ENCODE peak calls at places on chromosomes 5 and 9, in ten cellular contexts. S is HL-60; N is kidney; K is WTC11; L is cardiac fibroblast; G is left ventricle myocardium inferior; C is CD8-positive, alpha-beta T cell; O is mesothelial cell of epicardium; U is coronary artery; F is adrenal gland. T is an unnamed sample.
A peak's percentile ranks its signal among the peaks of the same experiment; 100 is the strongest.

GRCh38 chr9:97954550-97954989 is 16.6 kb upstream of the HEMGN start:
- DNase-seq in S (peak; percentile 6), N (no peak), K (peak; percentile 71), L (peak; percentile 32), G (no peak), C (peak; percentile 34), O (no peak), U (no peak), F (peak; percentile 35), T (no peak)

GRCh38 chr9:81416476-81417298 is 272.7 kb downstream of the TLE1 start:
- DNase-seq in S (no peak), N (no peak), K (no peak), L (peak; percentile 25), G (no peak), C (no peak), O (no peak), U (no peak), F (no peak), T (no peak)

GRCh38 chr5:167743685-167744084 is 547.8 kb upstream of the WWC1 start:
- DNase-seq in S (no peak), N (no peak), K (no peak), L (peak; percentile 86), G (no peak), C (no peak), O (no peak), U (no peak), F (no peak), T (peak; percentile 78)

GRCh38 chr5:111072949-111073682 is 1.6 kb downstream of the TSLP start:
- DNase-seq in S (no peak), N (peak; percentile 85), K (peak; percentile 77), L (peak; percentile 47), G (peak; percentile 71), C (peak; percentile 30), O (no peak), U (peak; percentile 77), F (peak; percentile 57), T (no peak)

GRCh38 chr5:18745591-18745987 is 1111.3 kb downstream of the TAF11L14 start:
- DNase-seq in S (no peak), N (peak; percentile 53), K (no peak), L (peak; percentile 1), G (no peak), C (no peak), O (no peak), U (no peak), F (peak; percentile 12), T (no peak)

GRCh38 chr9:89992326-89993208 is 387.8 kb downstream of the GADD45G start:
- DNase-seq in S (no peak), N (no peak), K (no peak), L (no peak), G (no peak), C (no peak), O (no peak), U (no peak), F (peak; percentile 66), T (no peak)

GRCh38 chr5:140383300-140383699 is 18.3 kb upstream of the ANKHD1 start:
- DNase-seq in S (no peak), N (no peak), K (no peak), L (peak; percentile 32), G (no peak), C (no peak), O (no peak), U (no peak), F (no peak), T (no peak)

GRCh38 chr9:74414325-74414724 is 82.8 kb upstream of the RORB start:
- DNase-seq in S (no peak), N (peak; percentile 24), K (no peak), L (no peak), G (no peak), C (no peak), O (no peak), U (no peak), F (no peak), T (no peak)

GRCh38 chr5:57836921-57837320 is 354.3 kb upstream of the ACTBL2 start:
- DNase-seq in S (no peak), N (no peak), K (no peak), L (no peak), G (no peak), C (no peak), O (no peak), U (no peak), F (no peak), T (no peak)

GRCh38 chr9:137462396-137463193 is 3.5 kb upstream of the NSMF start:
- DNase-seq in S (no peak), N (peak; percentile 77), K (no peak), L (no peak), G (no peak), C (no peak), O (no peak), U (peak; percentile 72), F (no peak), T (no peak)

GRCh38 chr9:36725777-36726356 is 153.2 kb downstream of the MELK start:
- DNase-seq in S (no peak), N (no peak), K (peak; percentile 41), L (no peak), G (no peak), C (no peak), O (no peak), U (peak; percentile 55), F (no peak), T (no peak)

GRCh38 chr9:36720043-36720442 is 147.3 kb downstream of the MELK start:
- DNase-seq in S (no peak), N (no peak), K (no peak), L (no peak), G (no peak), C (no peak), O (no peak), U (no peak), F (no peak), T (no peak)

GRCh38 chr9:36717276-36717675 is 144.6 kb downstream of the MELK start:
- DNase-seq in S (no peak), N (no peak), K (no peak), L (peak; percentile 8), G (no peak), C (no peak), O (no peak), U (no peak), F (no peak), T (peak; percentile 11)

GRCh38 chr9:36718612-36719011 is 145.9 kb downstream of the MELK start:
- DNase-seq in S (no peak), N (no peak), K (no peak), L (no peak), G (no peak), C (no peak), O (no peak), U (no peak), F (no peak), T (no peak)

DNA sequence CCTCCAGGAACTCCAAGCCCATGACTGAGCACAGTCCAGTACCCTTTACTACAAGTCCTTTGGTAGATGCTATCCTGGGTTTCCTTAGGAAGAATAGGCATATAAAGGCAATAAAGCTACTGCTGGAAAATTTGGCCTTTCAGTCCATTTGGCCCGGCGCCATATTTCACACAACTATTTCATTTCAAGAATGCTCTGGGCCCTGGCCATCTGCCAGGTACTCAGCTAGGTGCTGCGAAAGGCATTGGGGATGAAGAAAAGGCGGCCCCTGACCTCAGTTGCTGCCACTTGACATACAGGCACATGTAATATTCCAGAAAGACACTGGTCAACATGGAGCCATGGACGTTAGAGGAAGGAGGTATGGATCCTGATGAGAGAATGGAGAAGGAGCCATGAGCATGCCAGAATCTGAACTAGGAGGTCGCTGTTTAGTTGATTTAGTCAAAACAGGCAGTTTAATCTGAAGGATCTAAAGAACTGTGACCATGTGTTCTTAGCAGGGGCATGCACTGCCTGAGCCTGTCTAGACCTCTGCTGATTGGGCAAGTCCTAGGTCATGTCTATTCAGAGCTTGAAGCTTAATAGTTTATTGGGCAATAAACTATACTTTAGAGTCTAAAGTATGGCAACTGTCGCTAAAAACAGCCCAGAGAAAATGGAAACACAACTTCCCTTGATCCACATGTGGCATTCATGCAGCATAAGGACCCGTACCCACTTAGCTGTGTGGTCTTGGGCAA is 149.3 kb downstream of the MELK start:
- DNase-seq in S (no peak), N (no peak), K (no peak), L (peak; percentile 11), G (no peak), C (no peak), O (peak; percentile 55), U (no peak), F (no peak), T (peak; percentile 40)
- TF ChIP-seq CTCF in S (no peak), N (no peak), K (no peak), L (no peak), G (no peak), C (no peak), O (no peak), U (no peak), F (no peak), T (no peak)

GRCh38 chr9:134059661-134060395 is 8.0 kb downstream of the BRD3 start:
- DNase-seq in S (peak; percentile 60), N (peak; percentile 66), K (no peak), L (no peak), G (peak; percentile 19), C (no peak), O (no peak), U (no peak), F (no peak), T (no peak)
- TF ChIP-seq CTCF in S (no peak), N (no peak), K (no peak), L (no peak), G (no peak), C (no peak), O (no peak), U (no peak), F (no peak), T (peak; percentile 13)

DNA sequence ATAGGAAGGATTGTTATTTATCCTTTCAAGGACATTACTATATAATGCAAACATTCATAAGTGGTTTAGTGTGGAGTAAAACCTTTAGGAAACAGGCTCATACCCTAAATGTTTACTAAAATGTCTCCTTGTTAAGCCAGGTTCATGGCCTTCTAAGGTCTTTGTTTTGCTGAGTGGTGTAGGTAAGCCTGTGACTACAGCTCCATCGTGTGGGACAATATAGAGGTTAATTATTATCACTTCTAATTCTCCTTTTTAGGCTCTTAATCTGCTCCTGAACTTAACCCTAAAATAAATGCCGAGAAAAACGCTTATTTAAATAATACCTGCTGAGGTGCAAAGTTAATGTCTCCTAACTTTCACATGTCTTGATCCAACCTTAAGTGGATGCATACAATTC is 43.8 kb downstream of the SPINK5 start:
- DNase-seq in S (no peak), N (no peak), K (no peak), L (no peak), G (no peak), C (no peak), O (no peak), U (no peak), F (no peak), T (no peak)
- TF ChIP-seq CTCF in S (no peak), N (no peak), K (no peak), L (no peak), G (peak; percentile 44), C (no peak), O (no peak), U (no peak), F (no peak), T (no peak)

DNA sequence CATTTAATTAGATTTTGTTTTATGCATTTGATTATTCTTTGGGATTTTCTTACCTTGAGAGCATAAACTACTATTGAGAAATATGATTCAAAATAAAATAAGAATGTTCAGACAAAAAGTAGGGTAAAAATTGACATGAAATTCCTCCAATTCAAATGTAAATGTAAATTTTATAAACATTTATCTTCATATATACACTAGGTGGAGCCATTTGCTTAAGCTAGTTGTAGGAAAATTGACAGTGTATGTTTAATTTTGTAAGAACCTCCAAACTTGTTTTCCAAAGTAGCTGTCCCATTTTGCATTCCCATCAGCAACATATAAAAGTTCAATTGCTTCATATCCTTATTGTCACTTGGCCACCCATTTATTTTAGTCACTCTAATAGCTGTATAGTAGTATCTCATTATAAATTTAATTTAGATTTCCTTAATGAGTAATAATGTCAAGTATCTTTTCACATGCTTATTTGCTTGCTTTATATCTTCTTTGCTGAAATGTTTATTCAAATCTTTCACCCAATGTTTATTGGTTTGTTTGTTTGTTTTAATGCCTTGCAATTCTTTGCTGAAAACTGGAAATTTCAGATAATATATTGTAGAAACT is 37.6 kb upstream of the SLCO6A1 start:
- DNase-seq in S (no peak), N (no peak), K (no peak), L (peak; percentile 42), G (no peak), C (no peak), O (no peak), U (no peak), F (no peak), T (no peak)
- TF ChIP-seq CTCF in S (no peak), N (peak; percentile 21), K (no peak), L (peak; percentile 34), G (peak; percentile 51), C (peak; percentile 28), O (peak; percentile 52), U (no peak), F (peak; percentile 41), T (peak; percentile 36)

T was measured in retinal pigment epithelial cell.